ENCODE peak calls at places on chromosomes 7 and 10, in four cellular contexts. H, P, W and Z are unnamed samples.

GRCh38 chr7:79293655-79294142 is 159.8 kb downstream of the MAGI2 start:
- DNase-seq in P (no peak), W (no peak), H (no peak), Z (no peak)

GRCh38 chr10:85786401-85786899 is 580.1 kb downstream of the GRID1 start:
- DNase-seq in W (no peak), P (peak; percentile 29), H (peak; percentile 62), Z (no peak)

GRCh38 chr7:30755384-30756154 is 3.6 kb downstream of the INMT start:
- DNase-seq in H (no peak), W (no peak), P (no peak), Z (no peak)

GRCh38 chr7:50851451-50851850 is 68.8 kb upstream of the GRB10 start:
- DNase-seq in P (no peak), H (no peak), W (no peak), Z (no peak)

GRCh38 chr10:105210546-105210945 is 569.5 kb downstream of the SORCS3 start:
- DNase-seq in H (no peak), P (no peak), W (no peak), Z (no peak)

GRCh38 chr7:157412021-157412443 is 75.2 kb downstream of the DNAJB6 start:
- DNase-seq in P (no peak), W (no peak), H (no peak), Z (no peak)

GRCh38 chr10:132233501-132234075 is 46.8 kb downstream of the DPYSL4 start:
- DNase-seq in P (no peak), H (no peak), W (no peak), Z (no peak)

GRCh38 chr7:115221484-115221883 is 299.6 kb downstream of the MDFIC start:
- DNase-seq in H (no peak), W (no peak), P (no peak), Z (no peak)

GRCh38 chr10:93600446-93600860 is 582 bp downstream of the RBP4 start:
- DNase-seq in P (no peak), W (no peak), H (no peak), Z (no peak)

GRCh38 chr10:51892965-51893658 is 193.7 kb upstream of the CSTF2T start:
- DNase-seq in W (peak; percentile 4), P (peak; percentile 83), H (peak; percentile 6), Z (no peak)

GRCh38 chr10:30172663-30173062 is 113.3 kb upstream of the JCAD start:
- DNase-seq in P (no peak), W (no peak), H (no peak), Z (no peak)

GRCh38 chr7:35605760-35606159 is 89.2 kb downstream of the HERPUD2 start:
- DNase-seq in W (no peak), P (no peak), H (no peak), Z (no peak)

GRCh38 chr10:75430000-75430763 is 1.2 kb upstream of the LRMDA start:
- DNase-seq in P (peak; percentile 94), H (no peak), W (peak; percentile 32), Z (no peak)

GRCh38 chr7:6501586-6502564 is 49.4 kb downstream of the GRID2IP start:
- DNase-seq in H (no peak), W (no peak), P (no peak), Z (no peak)

GRCh38 chr7:151552352-151553028 is 32.8 kb upstream of the RHEB start:
- DNase-seq in H (no peak), W (no peak), P (no peak), Z (no peak)

GRCh38 chr10:47402681-47403301 is 18.7 kb upstream of the ZNF488 start:
- DNase-seq in P (peak; percentile 29), H (peak; percentile 16), W (no peak), Z (no peak)

GRCh38 chr7:149871576-149871975 is 2.2 kb upstream of the ATP6V0E2 start:
- DNase-seq in H (no peak), W (no peak), P (no peak), Z (no peak)

GRCh38 chr7:149873968-149874643 is at the start of gene ATP6V0E2:
- DNase-seq in H (no peak), W (no peak), P (no peak), Z (no peak)

GRCh38 chr7:149870701-149871483 is 2.9 kb upstream of the ATP6V0E2 start:
- DNase-seq in H (no peak), W (no peak), P (no peak), Z (no peak)

GRCh38 chr7:149873074-149873967 is 448 bp upstream of the ATP6V0E2 start:
- DNase-seq in P (peak; percentile 96), W (peak; percentile 88), H (peak; percentile 97), Z (peak; percentile 94)

DNA sequence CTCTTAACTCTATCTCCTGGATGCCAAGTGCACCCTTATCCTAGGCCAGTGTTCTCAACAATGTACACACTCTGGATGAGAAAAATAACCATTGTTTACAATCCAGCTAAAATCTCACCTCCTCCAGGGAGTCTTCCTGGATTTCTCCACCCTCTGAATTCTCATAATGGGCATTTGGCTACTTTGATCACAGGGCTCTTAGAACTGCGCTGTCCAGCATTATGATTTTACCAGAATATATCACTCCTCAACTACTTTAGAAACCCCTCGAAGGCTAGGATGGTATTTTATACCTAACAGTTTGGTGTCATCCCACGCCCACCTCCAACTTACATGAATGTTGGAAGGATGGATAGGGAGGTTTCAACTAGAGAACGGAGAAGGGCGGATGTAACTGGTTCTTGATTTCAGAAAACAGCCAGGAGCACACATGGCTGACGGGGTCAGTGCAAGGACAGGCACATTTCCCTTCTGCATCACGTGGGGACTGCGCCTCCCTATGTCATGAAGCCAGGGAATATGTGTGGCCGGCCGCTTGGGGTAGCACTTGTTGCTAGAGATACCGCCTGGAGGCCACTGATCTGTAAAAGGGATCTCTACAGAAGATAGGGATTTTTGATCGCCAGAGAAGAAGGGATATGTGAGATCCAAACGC is 1.2 kb upstream of the ATP6V0E2 start:
- DNase-seq in P (peak; percentile 72), W (peak; percentile 59), H (peak; percentile 77), Z (no peak)
- TF ChIP-seq CTCF in P (peak; percentile 18), W (peak; percentile 43), H (no peak), Z (no peak)

GRCh38 chr10:69732147-69732825 is 69.4 kb upstream of the COL13A1 start:
- DNase-seq in H (no peak), W (no peak), P (no peak), Z (no peak)
- TF ChIP-seq CTCF in H (no peak), W (no peak), P (no peak), Z (no peak)

GRCh38 chr7:158973941-158974785 is 117.8 kb downstream of the DYNC2I1 start:
- DNase-seq in H (no peak), W (no peak), P (no peak), Z (no peak)

GRCh38 chr7:158975526-158976467 is 119.4 kb downstream of the DYNC2I1 start:
- DNase-seq in H (peak; percentile 40), P (peak; percentile 63), W (no peak), Z (no peak)

GRCh38 chr7:158976468-158976848 is 120.1 kb downstream of the DYNC2I1 start:
- DNase-seq in P (peak; percentile 31), W (no peak), H (peak; percentile 33), Z (no peak)

GRCh38 chr7:158971214-158971613 is 114.9 kb downstream of the DYNC2I1 start:
- DNase-seq in H (no peak), P (no peak), W (no peak), Z (no peak)

DNA sequence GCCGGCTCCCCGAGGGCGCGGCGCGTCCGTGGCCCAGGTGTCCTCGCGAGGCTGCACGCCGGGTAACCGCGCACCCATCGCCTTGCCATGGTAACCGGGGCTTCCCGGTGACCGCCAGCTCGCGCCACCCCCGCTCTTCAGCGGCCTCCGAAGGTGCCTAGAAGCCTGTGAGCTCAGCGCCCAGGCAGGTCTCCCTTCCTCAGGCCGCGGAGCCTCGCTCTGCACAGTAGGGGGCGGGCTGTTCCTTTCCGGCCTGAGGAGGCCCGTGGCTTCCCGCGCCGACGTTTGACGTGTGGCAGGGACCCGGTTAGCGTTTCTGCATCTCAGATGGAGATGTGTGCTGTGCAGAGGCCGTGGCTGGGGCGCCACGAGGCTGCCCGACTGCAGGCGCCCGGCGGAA is 117.1 kb downstream of the DYNC2I1 start:
- DNase-seq in H (peak; percentile 51), P (peak; percentile 70), W (peak; percentile 54), Z (peak; percentile 67)
- TF ChIP-seq CTCF in H (peak; percentile 23), P (peak; percentile 51), W (peak; percentile 66), Z (peak; percentile 53)

GRCh38 chr7:1176891-1177373 is 16.9 kb upstream of the ZFAND2A start:
- DNase-seq in P (peak; percentile 52), H (peak; percentile 41), W (peak; percentile 79), Z (no peak)
- TF ChIP-seq CTCF in P (peak; percentile 62), H (peak; percentile 69), W (peak; percentile 68), Z (peak; percentile 56)